ENCODE peak calls at places on chromosomes 16 and 17, in nine cellular contexts. J is NCI-H748 treated with DMSO at 0.1 percent for 48 hours, E is progenitor cell of endocrine pancreas, C is GM12864, M is SHP77, S is GM10248, K is anterior cingulate cortex, T is NCI-H345, A is colonic mucosa. X is an unnamed sample.

GRCh38 chr16:8751481-8752311 is 45.7 kb downstream of the TMEM186 start:
- DNase-seq in M (no peak), T (no peak), C (no peak), A (no peak), K (no peak), J (no peak), S (no peak), E (no peak), X (no peak)

GRCh38 chr17:909642-910323 is 69.8 kb downstream of the NXN start:
- DNase-seq in A (no peak), S (no peak), E (no peak), K (no peak), C (no peak), M (no peak), T (no peak), J (no peak), X (no peak)

GRCh38 chr16:30395155-30395991 is at the start of gene ZNF48:
- DNase-seq in M (peak; percentile 94), C (no peak), T (peak; percentile 87), J (peak; percentile 69), S (peak; percentile 81), E (peak; percentile 68), A (peak; percentile 72), K (peak; percentile 83), X (peak; percentile 95)

GRCh38 chr17:18117533-18117932 is 9.0 kb downstream of the MYO15A start:
- DNase-seq in A (no peak), K (no peak), C (no peak), J (no peak), E (no peak), T (no peak), S (no peak), M (no peak), X (no peak)

GRCh38 chr17:6392609-6393367 is 42.1 kb downstream of the AIPL1 start:
- DNase-seq in C (no peak), A (no peak), M (no peak), K (no peak), T (peak; percentile 75), E (no peak), J (peak; percentile 93), S (no peak), X (peak; percentile 89)

GRCh38 chr17:2867441-2868424 is 71.5 kb downstream of the RAP1GAP2 start:
- DNase-seq in T (no peak), K (no peak), C (no peak), A (no peak), S (no peak), E (no peak), M (no peak), J (no peak), X (no peak)

GRCh38 chr17:30316736-30317135 is 17.1 kb downstream of the TMIGD1 start:
- DNase-seq in J (no peak), S (no peak), T (no peak), E (no peak), A (peak; percentile 41), K (no peak), M (no peak), C (no peak), X (no peak)

GRCh38 chr17:82876602-82877391 is 37.0 kb upstream of the ZNF750 start:
- DNase-seq in K (peak; percentile 64), T (peak; percentile 62), J (no peak), C (no peak), E (peak; percentile 38), A (peak; percentile 70), S (no peak), M (no peak), X (peak; percentile 65)

GRCh38 chr17:51598824-51599223 is 338.5 kb downstream of the UTP18 start:
- DNase-seq in C (no peak), T (no peak), E (no peak), A (no peak), J (no peak), M (no peak), S (no peak), K (no peak), X (no peak)

GRCh38 chr16:77739493-77739892 is 17.2 kb downstream of the NUDT7 start:
- DNase-seq in C (no peak), K (no peak), E (no peak), T (no peak), A (no peak), M (no peak), S (no peak), J (no peak), X (no peak)

GRCh38 chr17:4420692-4421131 is 13.0 kb upstream of the SPNS3 start:
- DNase-seq in T (peak; percentile 60), S (peak; percentile 83), A (peak; percentile 68), E (peak; percentile 24), K (peak; percentile 51), C (no peak), J (peak; percentile 69), M (peak; percentile 79), X (peak; percentile 42)

GRCh38 chr17:51857052-51857593 is 301.4 kb downstream of the CA10 start:
- DNase-seq in M (peak; percentile 30), S (no peak), E (no peak), A (no peak), J (no peak), K (no peak), C (no peak), T (peak; percentile 49), X (peak; percentile 28)

GRCh38 chr16:14181371-14182050 is 110.4 kb downstream of the MRTFB start:
- DNase-seq in M (no peak), J (no peak), A (no peak), S (no peak), E (no peak), C (no peak), T (no peak), K (no peak), X (no peak)

GRCh38 chr17:69286257-69286656 is 40.7 kb downstream of the ABCA5 start:
- DNase-seq in M (no peak), K (no peak), J (no peak), S (no peak), T (no peak), A (no peak), C (no peak), E (no peak), X (no peak)

GRCh38 chr16:12708266-12708665 is 95.4 kb downstream of the CPPED1 start:
- DNase-seq in J (no peak), M (no peak), A (no peak), S (no peak), C (no peak), T (no peak), K (no peak), E (no peak), X (no peak)

GRCh38 chr16:81901483-81901882 is 109.8 kb downstream of the SDR42E1 start:
- DNase-seq in J (no peak), T (no peak), C (no peak), K (no peak), S (no peak), E (no peak), A (no peak), M (no peak), X (no peak)

GRCh38 chr17:64920419-64921172 is 1.3 kb upstream of the LRRC37A3 start:
- DNase-seq in C (no peak), K (no peak), E (no peak), S (no peak), A (no peak), J (no peak), T (no peak), M (no peak), X (no peak)

GRCh38 chr16:49596699-49597291 is 223.2 kb downstream of the C16orf78 start:
- DNase-seq in C (no peak), M (no peak), T (no peak), A (no peak), K (no peak), E (no peak), S (no peak), J (no peak), X (peak; percentile 23)

GRCh38 chr17:62804822-62805221 is 3.3 kb downstream of the MARCHF10 start:
- DNase-seq in M (no peak), K (no peak), E (no peak), J (no peak), C (no peak), T (no peak), S (no peak), A (no peak), X (no peak)

GRCh38 chr17:35087731-35088646 is 24.5 kb upstream of the RFFL start:
- DNase-seq in T (peak; percentile 20), K (peak; percentile 77), S (no peak), J (peak; percentile 63), E (peak; percentile 19), A (peak; percentile 83), M (no peak), C (no peak), X (peak; percentile 12)

GRCh38 chr17:78391843-78392242 is 13.4 kb downstream of the PGS1 start:
- DNase-seq in K (no peak), T (no peak), C (no peak), E (no peak), A (no peak), M (no peak), S (no peak), J (no peak), X (no peak)

GRCh38 chr16:21684199-21684598 is 20.4 kb downstream of the OTOA start:
- DNase-seq in E (no peak), A (peak; percentile 32), S (peak; percentile 28), T (peak; percentile 14), J (no peak), M (peak; percentile 12), C (no peak), K (no peak), X (no peak)

GRCh38 chr16:2341456-2342447 is 1.2 kb upstream of the ABCA3 start:
- DNase-seq in J (no peak), A (no peak), K (no peak), S (no peak), T (no peak), C (no peak), M (no peak), E (peak; percentile 22), X (no peak)

GRCh38 chr16:8516471-8516870 is 73.8 kb downstream of the TMEM114 start:
- DNase-seq in M (no peak), A (no peak), T (no peak), E (no peak), S (no peak), C (no peak), K (no peak), J (no peak), X (no peak)

GRCh38 chr16:26521626-26522025 is 545.1 kb upstream of the C16orf82 start:
- DNase-seq in E (no peak), K (no peak), C (no peak), M (no peak), S (no peak), A (no peak), T (no peak), J (no peak), X (no peak)

GRCh38 chr17:58630883-58631522 is 60.8 kb downstream of the TEX14 start:
- DNase-seq in E (no peak), A (peak; percentile 26), J (no peak), K (peak; percentile 33), T (no peak), C (peak; percentile 90), S (no peak), M (no peak), X (no peak)

GRCh38 chr16:82761858-82762257 is 135.1 kb downstream of the CDH13 start:
- DNase-seq in A (no peak), M (no peak), S (no peak), J (no peak), K (no peak), E (no peak), T (peak; percentile 1), C (no peak), X (no peak)

GRCh38 chr16:14300631-14301149 is 229.6 kb downstream of the MRTFB start:
- DNase-seq in M (peak; percentile 57), A (peak; percentile 62), C (peak; percentile 63), J (peak; percentile 44), K (peak; percentile 50), T (peak; percentile 62), E (no peak), S (peak; percentile 75), X (peak; percentile 55)

GRCh38 chr17:72219136-72219823 is 98.5 kb downstream of the SOX9 start:
- DNase-seq in E (no peak), M (no peak), J (no peak), A (no peak), S (no peak), C (no peak), K (no peak), T (no peak), X (no peak)

GRCh38 chr16:50547944-50548658 is at the start of gene NKD1:
- DNase-seq in E (peak; percentile 63), J (peak; percentile 2), T (peak; percentile 57), K (peak; percentile 63), S (peak; percentile 94), M (no peak), C (no peak), A (peak; percentile 75), X (peak; percentile 17)

GRCh38 chr17:67056746-67057490 is 12.6 kb downstream of the CACNG1 start:
- DNase-seq in M (no peak), J (no peak), T (no peak), C (no peak), S (no peak), A (no peak), K (no peak), E (no peak), X (no peak)

X was measured in NCI-H2227 treated with DMSO at 0.1 percent for 48 hours.